ENCODE peak calls at places on chromosome 11, in six cellular contexts. U, H, X, I, Z and D are unnamed samples.

GRCh38 chr11:69551963-69552362 is 70.5 kb downstream of the LINC01488 start:
- DNase-seq in U (no peak), H (no peak), X (no peak), I (peak), Z (no peak), D (no peak)

GRCh38 chr11:86990520-86990919 is 35.3 kb upstream of the FZD4 start:
- DNase-seq in U (peak), H (no peak), X (no peak), I (no peak), Z (no peak), D (no peak)

GRCh38 chr11:128182844-128183243 is 404.5 kb downstream of the ETS1 start:
- DNase-seq in U (no peak), H (no peak), X (no peak), I (no peak), Z (no peak), D (no peak)

GRCh38 chr11:30012346-30012745 is 4.5 kb downstream of the KCNA4 start:
- DNase-seq in U (no peak), H (no peak), X (peak), I (no peak), Z (no peak), D (no peak)

GRCh38 chr11:69352715-69353325 is 58.9 kb downstream of the MYEOV start:
- DNase-seq in U (peak), H (no peak), X (no peak), I (no peak), Z (peak), D (no peak)

GRCh38 chr11:34135439-34135838 is 30.0 kb downstream of the NAT10 start:
- DNase-seq in U (no peak), H (no peak), X (no peak), I (no peak), Z (no peak), D (no peak)

GRCh38 chr11:28760676-28761390 is 652.6 kb downstream of the METTL15 start:
- DNase-seq in U (peak), H (no peak), X (no peak), I (no peak), Z (no peak), D (no peak)

GRCh38 chr11:2803186-2804057 is 82.2 kb downstream of the CDKN1C start:
- DNase-seq in U (no peak), H (peak), X (peak), I (peak), Z (peak), D (no peak)

GRCh38 chr11:45450189-45450588 is 164.0 kb upstream of the SYT13 start:
- DNase-seq in U (peak), H (no peak), X (no peak), I (no peak), Z (no peak), D (no peak)

GRCh38 chr11:38683484-38683883 is 2085.4 kb upstream of the RAG2 start:
- DNase-seq in U (no peak), H (no peak), X (no peak), I (no peak), Z (no peak), D (no peak)

GRCh38 chr11:4180441-4181183 is 86.0 kb downstream of the RRM1 start:
- DNase-seq in U (peak), H (no peak), X (no peak), I (no peak), Z (no peak), D (no peak)

GRCh38 chr11:95415837-95416288 is 184.9 kb upstream of the SESN3 start:
- DNase-seq in U (no peak), H (no peak), X (no peak), I (no peak), Z (no peak), D (no peak)

GRCh38 chr11:73999581-74000306 is 9.1 kb downstream of the UCP3 start:
- DNase-seq in U (no peak), H (no peak), X (no peak), I (no peak), Z (no peak), D (no peak)

GRCh38 chr11:2074266-2074825 is 64.8 kb downstream of the IGF2 start:
- DNase-seq in U (no peak), H (no peak), X (no peak), I (no peak), Z (no peak), D (no peak)

GRCh38 chr11:61543606-61544306 is 35.2 kb downstream of the LRRC10B start:
- DNase-seq in U (peak), H (no peak), X (no peak), I (no peak), Z (no peak), D (no peak)

GRCh38 chr11:92941676-92942571 is 27.5 kb upstream of the MTNR1B start:
- DNase-seq in U (peak), H (no peak), X (no peak), I (no peak), Z (no peak), D (no peak)

GRCh38 chr11:1195690-1196515 is 27.0 kb upstream of the MUC5B start:
- DNase-seq in U (no peak), H (peak), X (peak), I (peak), Z (peak), D (no peak)

GRCh38 chr11:64334764-64335741 is 5.0 kb upstream of the CCDC88B start:
- DNase-seq in U (peak), H (no peak), X (no peak), I (peak), Z (peak), D (peak)

GRCh38 chr11:26994579-26995210 is 783 bp downstream of the FIBIN start:
- DNase-seq in U (no peak), H (peak), X (peak), I (peak), Z (no peak), D (no peak)

GRCh38 chr11:110131386-110132123 is 38.4 kb downstream of the ZC3H12C start:
- DNase-seq in U (no peak), H (no peak), X (no peak), I (no peak), Z (no peak), D (no peak)

GRCh38 chr11:34809191-34810106 is 106.7 kb downstream of the APIP start:
- DNase-seq in U (peak), H (no peak), X (no peak), I (no peak), Z (no peak), D (no peak)

GRCh38 chr11:87198266-87198881 is 160.6 kb downstream of the TMEM135 start:
- DNase-seq in U (no peak), H (no peak), X (no peak), I (no peak), Z (no peak), D (no peak)

GRCh38 chr11:57499983-57500461 is 15.5 kb downstream of the SLC43A1 start:
- DNase-seq in U (no peak), H (no peak), X (no peak), I (no peak), Z (no peak), D (no peak)

GRCh38 chr11:92627615-92628201 is 341.7 kb upstream of the MTNR1B start:
- DNase-seq in U (peak), H (no peak), X (no peak), I (no peak), Z (no peak), D (no peak)

GRCh38 chr11:83156996-83157754 is at the start of gene PCF11:
- DNase-seq in U (no peak), H (no peak), X (no peak), I (peak), Z (no peak), D (no peak)

GRCh38 chr11:67406969-67407699 is 3.3 kb downstream of the TBC1D10C start:
- DNase-seq in U (no peak), H (no peak), X (peak), I (no peak), Z (no peak), D (no peak)

GRCh38 chr11:61079416-61080150 is 22.7 kb upstream of the CD5 start:
- DNase-seq in U (no peak), H (no peak), X (no peak), I (no peak), Z (no peak), D (no peak)

GRCh38 chr11:32137263-32137662 is 46.4 kb downstream of the RCN1 start:
- DNase-seq in U (peak), H (no peak), X (no peak), I (no peak), Z (no peak), D (no peak)

GRCh38 chr11:119205080-119205479 is 1.1 kb upstream of the CBL start:
- DNase-seq in U (no peak), H (no peak), X (no peak), I (peak), Z (no peak), D (no peak)

GRCh38 chr11:119198925-119199324 is 7.2 kb upstream of the CBL start:
- DNase-seq in U (no peak), H (no peak), X (no peak), I (peak), Z (no peak), D (no peak)

GRCh38 chr11:119204066-119204465 is 2.1 kb upstream of the CBL start:
- DNase-seq in U (no peak), H (no peak), X (no peak), I (peak), Z (no peak), D (no peak)

GRCh38 chr11:119205574-119206511 is at the start of gene CBL:
- DNase-seq in U (peak), H (peak), X (peak), I (peak), Z (peak), D (peak)

GRCh38 chr11:119202554-119202953 is 3.6 kb upstream of the CBL start:
- DNase-seq in U (no peak), H (no peak), X (no peak), I (no peak), Z (no peak), D (no peak)
- TF ChIP-seq CTCF in U (no peak), H (no peak), X (no peak), I (no peak), Z (no peak), D (no peak)

DNA sequence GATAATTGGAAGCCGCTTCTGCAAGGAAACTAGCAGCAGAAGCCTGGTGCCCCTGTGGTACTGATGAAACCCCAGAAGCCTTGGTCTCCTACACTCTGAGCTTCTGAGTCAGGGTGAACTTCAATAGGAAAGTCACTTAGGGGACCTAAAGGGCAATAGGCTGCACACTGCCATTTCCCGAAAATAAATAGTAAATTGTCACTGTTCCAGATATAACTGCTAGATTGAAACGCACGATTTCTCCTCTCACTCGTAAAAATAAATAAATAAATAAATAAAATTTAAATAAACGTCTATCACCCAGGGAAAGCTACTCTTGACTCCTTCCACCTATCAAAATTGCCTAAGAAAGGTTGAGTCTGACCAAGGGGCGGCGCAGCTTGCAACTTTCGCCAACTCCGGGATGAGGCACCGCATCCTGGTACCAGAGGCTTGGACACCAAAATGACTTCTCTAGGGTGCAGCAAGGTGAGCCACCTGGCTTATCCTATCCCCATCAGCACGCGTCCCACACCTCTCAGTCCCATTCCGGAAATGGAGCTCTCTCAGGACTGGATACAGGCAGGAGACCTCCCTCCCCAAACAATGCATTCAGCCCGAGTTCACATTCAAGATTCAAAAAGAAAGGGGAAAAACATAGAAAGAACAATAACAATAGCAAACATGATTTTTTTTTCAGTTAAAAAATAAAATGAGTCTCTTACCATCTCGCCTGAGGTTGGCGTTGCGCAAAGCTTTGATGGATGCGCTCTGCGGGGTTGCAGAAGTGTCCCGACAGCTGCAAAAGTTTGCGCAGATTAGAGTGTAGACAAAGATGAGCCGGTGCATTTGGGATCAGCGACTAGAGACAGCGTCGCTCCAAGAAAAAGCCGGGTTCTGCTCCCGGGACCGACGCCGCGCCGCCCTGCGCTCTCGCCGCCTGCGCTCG is 583 bp downstream of the PDGFD start:
- DNase-seq in U (peak), H (no peak), X (no peak), I (no peak), Z (no peak), D (no peak)
- TF ChIP-seq CTCF in U (no peak), H (no peak), X (peak), I (no peak), Z (no peak), D (no peak)

GRCh38 chr11:100630898-100631297 is 56.2 kb upstream of the ARHGAP42 start:
- DNase-seq in U (no peak), H (no peak), X (no peak), I (no peak), Z (peak), D (no peak)
- TF ChIP-seq CTCF in U (no peak), H (no peak), X (no peak), I (no peak), Z (no peak), D (no peak)

GRCh38 chr11:121426476-121427454 is 25.3 kb upstream of the SORL1 start:
- DNase-seq in U (peak), H (no peak), X (peak), I (peak), Z (peak), D (no peak)
- TF ChIP-seq CTCF in U (no peak), H (peak), X (peak), I (peak), Z (no peak), D (no peak)

GRCh38 chr11:14036495-14036894 is 74.0 kb downstream of the SPON1 start:
- DNase-seq in U (peak), H (no peak), X (no peak), I (no peak), Z (no peak), D (no peak)

GRCh38 chr11:14041565-14041964 is 79.0 kb downstream of the SPON1 start:
- DNase-seq in U (no peak), H (no peak), X (no peak), I (no peak), Z (no peak), D (no peak)

GRCh38 chr11:14045417-14045816 is 82.9 kb downstream of the SPON1 start:
- DNase-seq in U (no peak), H (no peak), X (no peak), I (no peak), Z (no peak), D (no peak)

GRCh38 chr11:14042686-14043440 is 80.3 kb downstream of the SPON1 start:
- DNase-seq in U (no peak), H (no peak), X (no peak), I (no peak), Z (no peak), D (no peak)

GRCh38 chr11:14041040-14041439 is 78.5 kb downstream of the SPON1 start:
- DNase-seq in U (no peak), H (no peak), X (no peak), I (no peak), Z (no peak), D (no peak)
- TF ChIP-seq CTCF in U (no peak), H (no peak), X (peak), I (no peak), Z (peak), D (peak)

DNA sequence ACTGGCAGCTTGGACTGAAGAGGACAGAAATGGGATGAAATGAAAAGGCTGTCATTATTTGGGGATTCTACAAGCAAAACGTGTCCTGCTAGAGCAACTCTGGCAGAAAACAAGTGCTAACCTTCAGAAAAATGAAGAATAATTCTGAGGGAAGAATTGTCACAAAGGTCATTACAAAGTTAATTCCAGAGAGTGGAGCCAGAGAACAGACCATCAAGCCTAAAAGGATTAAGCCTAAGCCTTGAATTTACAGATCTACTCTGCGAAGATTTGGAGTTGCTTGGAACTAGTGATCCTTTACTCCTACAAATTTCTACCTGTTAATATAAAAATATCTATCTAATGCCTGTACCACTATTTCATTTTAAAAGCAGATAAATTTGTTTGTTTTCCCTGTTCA is 1077.3 kb upstream of the CNTN5 start:
- DNase-seq in U (no peak), H (no peak), X (no peak), I (no peak), Z (no peak), D (no peak)
- TF ChIP-seq CTCF in U (no peak), H (no peak), X (no peak), I (no peak), Z (no peak), D (peak)

DNA sequence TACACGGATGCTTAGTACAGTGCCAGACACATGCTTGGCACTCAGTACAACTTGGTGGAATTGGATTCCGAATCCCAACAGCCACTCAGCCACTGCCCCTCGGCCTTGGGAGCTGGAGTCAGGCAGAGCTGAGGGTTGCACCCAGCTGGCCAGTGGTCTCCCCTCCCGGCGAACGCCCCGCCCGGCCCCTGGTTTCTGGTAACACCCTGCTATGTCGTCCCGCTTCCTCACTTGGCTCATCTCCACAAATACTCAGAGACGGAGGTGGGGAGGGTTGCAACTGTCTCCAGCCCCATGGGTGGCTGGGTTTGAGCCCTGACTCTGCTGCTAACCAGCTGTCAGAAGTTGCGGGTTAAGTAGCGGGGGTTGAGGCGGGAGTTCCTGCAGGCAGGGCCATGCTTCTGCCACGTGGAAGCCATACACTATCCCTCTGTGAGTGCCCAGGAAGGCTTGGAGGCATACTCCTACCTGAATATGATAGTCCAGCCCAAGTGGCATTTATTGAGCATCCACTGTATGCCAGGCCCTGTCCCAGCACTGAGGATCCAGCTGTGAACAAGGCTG is 67.1 kb downstream of the GRIK4 start:
- DNase-seq in U (no peak), H (no peak), X (no peak), I (no peak), Z (no peak), D (no peak)
- TF ChIP-seq CTCF in U (no peak), H (no peak), X (no peak), I (no peak), Z (no peak), D (no peak)

GRCh38 chr11:65834202-65834601 is 439 bp downstream of the SNX32 start:
- DNase-seq in U (no peak), H (no peak), X (no peak), I (no peak), Z (no peak), D (no peak)
- TF ChIP-seq CTCF in U (no peak), H (no peak), X (no peak), I (no peak), Z (no peak), D (no peak)